ENCODE peak calls at places on chromosomes 7 and 10, in five cellular contexts. One of them, this sample, is unnamed. For H3K4me1, the result is how much of the 10 kb centered on the place peaks cover.

GRCh38 chr7:120864146-120864920 is 6.4 kb upstream of the TSPAN12 start:
- DNase-seq in H9: no peak
- DNase-seq in IMR-90: no peak
- DNase-seq in neuronal stem cell: no peak
- DNase-seq in mesenchymal stem cell: no peak
- DNase-seq in this sample: no peak

GRCh38 chr7:46955526-46955925 is 626.4 kb downstream of the TNS3 start:
- DNase-seq in H9: no peak
- DNase-seq in IMR-90: no peak
- DNase-seq in neuronal stem cell: no peak
- DNase-seq in mesenchymal stem cell: no peak
- DNase-seq in this sample: no peak

GRCh38 chr10:34786464-34786863 is 28.6 kb downstream of the PARD3 start:
- DNase-seq in H9: no peak
- DNase-seq in IMR-90: peak
- DNase-seq in neuronal stem cell: no peak
- DNase-seq in mesenchymal stem cell: no peak
- DNase-seq in this sample: no peak

GRCh38 chr7:121397346-121397745 is 1.2 kb upstream of the FAM3C start:
- DNase-seq in H9: no peak
- DNase-seq in IMR-90: no peak
- DNase-seq in neuronal stem cell: no peak
- DNase-seq in mesenchymal stem cell: no peak
- DNase-seq in this sample: no peak

GRCh38 chr10:124646483-124647352 is 97.5 kb downstream of the FAM53B start:
- DNase-seq in H9: no peak
- DNase-seq in IMR-90: peak
- DNase-seq in neuronal stem cell: no peak
- DNase-seq in mesenchymal stem cell: peak
- DNase-seq in this sample: no peak

GRCh38 chr7:77415474-77415821 is 701 bp downstream of the GSAP start:
- DNase-seq in H9: no peak
- DNase-seq in IMR-90: no peak
- DNase-seq in neuronal stem cell: no peak
- DNase-seq in mesenchymal stem cell: no peak
- DNase-seq in this sample: no peak

GRCh38 chr7:945147-945555 is 9.3 kb downstream of the ADAP1 start:
- DNase-seq in H9: no peak
- DNase-seq in IMR-90: no peak
- DNase-seq in neuronal stem cell: no peak
- DNase-seq in mesenchymal stem cell: no peak
- DNase-seq in this sample: no peak

GRCh38 chr7:81478664-81479063 is 291.2 kb downstream of the HGF start:
- DNase-seq in H9: no peak
- DNase-seq in IMR-90: peak
- DNase-seq in neuronal stem cell: no peak
- DNase-seq in mesenchymal stem cell: peak
- DNase-seq in this sample: no peak

GRCh38 chr10:3258291-3258848 is 85.8 kb upstream of the PITRM1 start:
- DNase-seq in H9: no peak
- DNase-seq in IMR-90: no peak
- DNase-seq in neuronal stem cell: no peak
- DNase-seq in mesenchymal stem cell: peak
- DNase-seq in this sample: no peak

GRCh38 chr7:70717553-70718248 is 414.2 kb upstream of the GALNT17 start:
- DNase-seq in H9: no peak
- DNase-seq in IMR-90: no peak
- DNase-seq in neuronal stem cell: no peak
- DNase-seq in mesenchymal stem cell: no peak
- DNase-seq in this sample: no peak

GRCh38 chr10:72229261-72230251 is 13.5 kb upstream of the ASCC1 start:
- DNase-seq in H9: no peak
- DNase-seq in IMR-90: peak
- DNase-seq in neuronal stem cell: no peak
- DNase-seq in mesenchymal stem cell: no peak
- DNase-seq in this sample: peak

GRCh38 chr10:18658301-18658991 is 785 bp upstream of the ARL5B start:
- DNase-seq in H9: no peak
- DNase-seq in IMR-90: peak
- DNase-seq in neuronal stem cell: no peak
- DNase-seq in mesenchymal stem cell: peak
- DNase-seq in this sample: no peak

GRCh38 chr10:121356187-121356586 is 242.1 kb downstream of the FGFR2 start:
- DNase-seq in H9: no peak
- DNase-seq in IMR-90: no peak
- DNase-seq in neuronal stem cell: no peak
- DNase-seq in mesenchymal stem cell: no peak
- DNase-seq in this sample: no peak

GRCh38 chr10:101050206-101051069 is 11.4 kb upstream of the KAZALD1 start:
- DNase-seq in H9: peak
- DNase-seq in IMR-90: no peak
- DNase-seq in neuronal stem cell: peak
- DNase-seq in mesenchymal stem cell: peak
- DNase-seq in this sample: peak

GRCh38 chr7:7017707-7018265 is 164.6 kb upstream of the C1GALT1 start:
- DNase-seq in H9: no peak
- DNase-seq in IMR-90: no peak
- DNase-seq in neuronal stem cell: no peak
- DNase-seq in mesenchymal stem cell: no peak
- DNase-seq in this sample: no peak

GRCh38 chr10:11830836-11831519 is 7.8 kb downstream of the PROSER2 start:
- DNase-seq in H9: no peak
- DNase-seq in IMR-90: no peak
- DNase-seq in neuronal stem cell: no peak
- DNase-seq in mesenchymal stem cell: no peak
- DNase-seq in this sample: peak

GRCh38 chr7:8278183-8278582 is 16.2 kb upstream of the ICA1 start:
- DNase-seq in H9: no peak
- DNase-seq in IMR-90: no peak
- DNase-seq in neuronal stem cell: no peak
- DNase-seq in mesenchymal stem cell: no peak
- DNase-seq in this sample: no peak

GRCh38 chr7:113298501-113298900 is 180.1 kb upstream of the SMIM30 start:
- DNase-seq in H9: no peak
- DNase-seq in IMR-90: no peak
- DNase-seq in neuronal stem cell: no peak
- DNase-seq in mesenchymal stem cell: no peak
- DNase-seq in this sample: no peak

GRCh38 chr7:119482209-119482608 is 790.8 kb upstream of the KCND2 start:
- DNase-seq in H9: peak
- DNase-seq in IMR-90: no peak
- DNase-seq in neuronal stem cell: peak
- DNase-seq in mesenchymal stem cell: peak
- DNase-seq in this sample: peak

GRCh38 chr7:89072094-89072493 is 276.6 kb upstream of the TEX47 start:
- DNase-seq in H9: no peak
- DNase-seq in IMR-90: no peak
- DNase-seq in neuronal stem cell: no peak
- DNase-seq in mesenchymal stem cell: no peak
- DNase-seq in this sample: no peak

GRCh38 chr10:129761166-129761565 is 202.9 kb downstream of the EBF3 start:
- DNase-seq in H9: peak
- DNase-seq in IMR-90: no peak
- DNase-seq in neuronal stem cell: no peak
- DNase-seq in mesenchymal stem cell: no peak
- DNase-seq in this sample: no peak

GRCh38 chr10:132838346-132838970 is 52.5 kb upstream of the NKX6-2 start:
- DNase-seq in H9: peak
- DNase-seq in IMR-90: no peak
- DNase-seq in neuronal stem cell: no peak
- DNase-seq in mesenchymal stem cell: no peak
- DNase-seq in this sample: no peak

GRCh38 chr7:120841608-120842007 is 16.3 kb downstream of the TSPAN12 start:
- DNase-seq in H9: no peak
- DNase-seq in IMR-90: no peak
- DNase-seq in neuronal stem cell: no peak
- DNase-seq in mesenchymal stem cell: no peak
- DNase-seq in this sample: no peak

GRCh38 chr7:99579956-99580777 is 17.9 kb upstream of the TMEM225B start:
- DNase-seq in H9: peak
- DNase-seq in IMR-90: peak
- DNase-seq in neuronal stem cell: peak
- DNase-seq in mesenchymal stem cell: peak
- DNase-seq in this sample: peak

GRCh38 chr7:39816462-39817065 is 133.5 kb upstream of the CDK13 start:
- DNase-seq in H9: no peak
- DNase-seq in IMR-90: no peak
- DNase-seq in neuronal stem cell: no peak
- DNase-seq in mesenchymal stem cell: no peak
- DNase-seq in this sample: no peak

GRCh38 chr7:98548370-98548769 is 68.7 kb upstream of the NPTX2 start:
- DNase-seq in H9: no peak
- DNase-seq in IMR-90: no peak
- DNase-seq in neuronal stem cell: no peak
- DNase-seq in mesenchymal stem cell: no peak
- DNase-seq in this sample: no peak

GRCh38 chr10:113320213-113320612 is 232.6 kb upstream of the HABP2 start:
- DNase-seq in H9: no peak
- DNase-seq in IMR-90: no peak
- DNase-seq in neuronal stem cell: no peak
- DNase-seq in mesenchymal stem cell: no peak
- DNase-seq in this sample: no peak

GRCh38 chr10:43106256-43107091 is 29.6 kb downstream of the RET start:
- DNase-seq in H9: no peak
- DNase-seq in IMR-90: no peak
- DNase-seq in neuronal stem cell: no peak
- DNase-seq in mesenchymal stem cell: no peak
- DNase-seq in this sample: no peak

GRCh38 chr10:79136227-79137005 is 67.7 kb downstream of the ZMIZ1 start:
- DNase-seq in H9: no peak
- DNase-seq in IMR-90: no peak
- DNase-seq in neuronal stem cell: no peak
- DNase-seq in mesenchymal stem cell: peak
- DNase-seq in this sample: no peak
- H2BK15ac ChIP-seq in H9: no peak
- H2BK15ac ChIP-seq in IMR-90: peak
- H2BK15ac ChIP-seq in neuronal stem cell: no peak
- H2BK15ac ChIP-seq in mesenchymal stem cell: peak
- H2BK15ac ChIP-seq in this sample: no peak

DNA sequence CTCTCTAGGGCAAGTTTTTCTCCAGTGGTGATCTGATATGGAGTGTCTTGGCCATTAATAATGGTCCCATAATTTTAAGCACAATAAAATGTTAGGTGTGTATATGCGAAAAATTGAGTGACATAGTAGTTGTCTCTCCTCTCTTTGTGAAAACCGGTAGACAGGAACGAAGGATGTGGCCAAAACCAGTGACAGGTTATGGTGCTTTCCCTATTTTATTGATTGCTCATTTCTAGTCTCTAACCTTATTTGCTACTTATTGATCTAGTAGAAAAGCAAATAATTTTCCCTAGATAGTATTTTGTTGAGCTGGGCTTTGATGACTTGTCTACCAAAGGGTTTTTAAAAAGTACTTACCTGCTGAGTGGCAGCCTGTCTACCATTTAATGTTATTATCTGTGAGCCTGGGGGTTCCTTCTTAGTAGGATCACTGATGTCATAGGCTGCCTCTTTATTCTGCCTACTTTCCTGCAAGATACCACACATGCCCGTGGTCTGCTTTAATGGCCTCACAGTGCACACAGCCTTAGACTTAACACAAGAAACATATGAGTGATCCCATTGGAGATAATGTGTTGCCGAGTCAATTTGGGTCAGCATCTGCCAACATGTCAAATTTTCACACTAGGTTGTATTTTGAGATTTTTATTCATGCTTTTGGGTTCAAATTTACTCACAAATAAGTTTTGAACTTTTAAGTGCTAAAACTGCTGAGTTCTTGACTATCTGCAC is 100.0 kb downstream of the AUTS2 start:
- DNase-seq in H9: no peak
- DNase-seq in IMR-90: no peak
- DNase-seq in neuronal stem cell: no peak
- DNase-seq in mesenchymal stem cell: no peak
- DNase-seq in this sample: no peak
- H3K4me2 ChIP-seq in H9: no peak
- H3K4me2 ChIP-seq in IMR-90: no peak
- H3K4me2 ChIP-seq in neuronal stem cell: no peak
- H3K4me2 ChIP-seq in mesenchymal stem cell: no peak
- H3K4me2 ChIP-seq in this sample: no peak

DNA sequence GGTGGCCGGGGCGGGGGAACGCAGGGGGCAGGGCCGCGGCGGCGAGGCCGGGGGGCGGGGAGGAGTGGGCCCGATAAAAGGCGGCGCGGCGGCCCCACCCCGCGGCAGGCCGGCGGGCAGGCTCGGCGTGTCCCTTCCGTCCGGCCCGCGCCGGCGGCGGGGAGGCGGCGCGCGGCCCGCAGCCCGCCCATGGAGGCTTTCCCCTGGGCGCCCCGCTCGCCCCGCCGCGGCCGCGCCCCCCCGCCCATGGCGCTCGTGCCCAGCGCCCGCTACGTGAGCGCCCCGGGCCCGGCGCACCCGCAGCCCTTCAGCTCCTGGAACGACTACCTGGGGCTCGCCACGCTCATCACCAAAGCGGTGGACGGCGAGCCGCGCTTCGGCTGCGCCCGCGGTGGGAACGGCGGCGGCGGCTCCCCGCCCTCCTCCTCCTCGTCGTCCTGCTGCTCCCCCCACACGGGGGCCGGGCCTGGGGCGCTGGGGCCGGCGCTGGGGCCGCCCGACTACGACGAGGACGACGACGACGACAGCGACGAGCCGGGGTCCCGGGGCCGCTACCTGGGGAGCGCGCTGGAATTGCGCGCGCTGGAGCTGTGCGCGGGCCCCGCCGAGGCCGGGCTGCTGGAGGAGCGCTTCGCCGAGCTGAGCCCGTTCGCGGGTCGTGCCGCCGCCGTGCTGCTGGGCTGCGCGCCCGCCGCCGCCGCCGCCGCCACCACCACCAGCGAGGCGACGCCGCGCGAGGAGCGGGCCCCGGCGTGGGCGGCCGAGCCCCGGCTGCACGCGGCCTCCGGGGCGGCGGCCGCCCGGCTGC is at the start of gene NANOS1:
- DNase-seq in H9: peak
- DNase-seq in IMR-90: peak
- DNase-seq in neuronal stem cell: peak
- DNase-seq in mesenchymal stem cell: no peak
- DNase-seq in this sample: peak
- H3K4me1 ChIP-seq in H9: under half
- H3K4me1 ChIP-seq in IMR-90: under half
- H3K4me1 ChIP-seq in neuronal stem cell: under half
- H3K4me1 ChIP-seq in mesenchymal stem cell: under half
- H3K4me1 ChIP-seq in this sample: under half

GRCh38 chr7:76223286-76223972 is 21.7 kb downstream of the SRRM3 start:
- DNase-seq in H9: no peak
- DNase-seq in IMR-90: no peak
- DNase-seq in neuronal stem cell: no peak
- DNase-seq in mesenchymal stem cell: no peak
- DNase-seq in this sample: peak

GRCh38 chr7:76220185-76221057 is 18.7 kb downstream of the SRRM3 start:
- DNase-seq in H9: peak
- DNase-seq in IMR-90: peak
- DNase-seq in neuronal stem cell: peak
- DNase-seq in mesenchymal stem cell: peak
- DNase-seq in this sample: peak

GRCh38 chr7:76224695-76225094 is 23.0 kb downstream of the SRRM3 start:
- DNase-seq in H9: no peak
- DNase-seq in IMR-90: no peak
- DNase-seq in neuronal stem cell: no peak
- DNase-seq in mesenchymal stem cell: no peak
- DNase-seq in this sample: no peak

GRCh38 chr7:76222839-76223238 is 21.1 kb downstream of the SRRM3 start:
- DNase-seq in H9: no peak
- DNase-seq in IMR-90: no peak
- DNase-seq in neuronal stem cell: no peak
- DNase-seq in mesenchymal stem cell: no peak
- DNase-seq in this sample: no peak

GRCh38 chr7:76222333-76222732 is 20.6 kb downstream of the SRRM3 start:
- DNase-seq in H9: no peak
- DNase-seq in IMR-90: no peak
- DNase-seq in neuronal stem cell: no peak
- DNase-seq in mesenchymal stem cell: no peak
- DNase-seq in this sample: no peak
- H2BK15ac ChIP-seq in H9: no peak
- H2BK15ac ChIP-seq in IMR-90: no peak
- H2BK15ac ChIP-seq in neuronal stem cell: no peak
- H2BK15ac ChIP-seq in mesenchymal stem cell: no peak
- H2BK15ac ChIP-seq in this sample: no peak

This sample was measured in mesendoderm.